ENCODE peak calls at places on chromosomes 5 and 9, in four cellular contexts. C is GM12878, W is HEK293T, Z is HepG2. G is an unnamed sample.

GRCh38 chr5:81425569-81425968 is 31.6 kb upstream of the ACOT12 start:
- DNase-seq in Z (peak; percentile 32), C (no peak), W (no peak), G (peak; percentile 16)

GRCh38 chr5:63923914-63924313 is 38.3 kb downstream of the HTR1A start:
- DNase-seq in Z (no peak), C (no peak), W (no peak), G (no peak)

GRCh38 chr5:112219000-112219399 is 200.1 kb downstream of the EPB41L4A start:
- DNase-seq in Z (no peak), W (no peak), C (no peak), G (no peak)

GRCh38 chr9:113477661-113478060 is 14.1 kb downstream of the RGS3 start:
- DNase-seq in Z (no peak), C (no peak), W (no peak), G (no peak)

GRCh38 chr5:103237783-103238182 is 20.8 kb upstream of the MACIR start:
- DNase-seq in W (no peak), Z (no peak), C (no peak), G (no peak)

GRCh38 chr5:140168371-140168770 is 6.6 kb upstream of the CYSTM1 start:
- DNase-seq in W (no peak), C (no peak), Z (no peak), G (peak; percentile 55)

GRCh38 chr5:135106136-135106535 is 72.1 kb upstream of the PITX1 start:
- DNase-seq in W (no peak), C (no peak), Z (no peak), G (no peak)

GRCh38 chr9:123107639-123108285 is 74.3 kb downstream of the GPR21 start:
- DNase-seq in W (no peak), C (no peak), Z (no peak), G (peak; percentile 34)

GRCh38 chr9:29319727-29320513 is 1746.6 kb upstream of the C9orf72 start:
- DNase-seq in C (no peak), W (no peak), Z (no peak), G (no peak)

GRCh38 chr9:27003406-27004147 is 1.9 kb downstream of the LRRC19 start:
- DNase-seq in C (no peak), W (no peak), Z (no peak), G (no peak)

GRCh38 chr5:37767961-37768360 is 71.9 kb downstream of the GDNF start:
- DNase-seq in Z (no peak), C (no peak), W (no peak), G (no peak)

GRCh38 chr9:2087500-2088313 is 72.6 kb downstream of the SMARCA2 start:
- DNase-seq in C (peak; percentile 45), W (peak; percentile 34), Z (peak; percentile 25), G (peak; percentile 50)

GRCh38 chr5:38193015-38193581 is 65.3 kb upstream of the EGFLAM start:
- DNase-seq in C (no peak), W (peak; percentile 76), Z (peak; percentile 64), G (peak; percentile 85)

GRCh38 chr5:111863801-111864200 is 106.8 kb upstream of the NREP start:
- DNase-seq in C (no peak), W (no peak), Z (no peak), G (no peak)

GRCh38 chr9:128341435-128341849 is 1.1 kb downstream of the SLC27A4 start:
- DNase-seq in C (no peak), Z (peak; percentile 68), W (peak; percentile 80), G (peak; percentile 87)

GRCh38 chr5:119290161-119290569 is 65.7 kb upstream of the TNFAIP8 start:
- DNase-seq in C (peak; percentile 66), Z (no peak), W (no peak), G (no peak)

GRCh38 chr5:80809451-80809850 is 150.7 kb upstream of the RASGRF2 start:
- DNase-seq in Z (no peak), W (no peak), C (no peak), G (no peak)

GRCh38 chr9:117178596-117179111 is 236.2 kb downstream of the ASTN2 start:
- DNase-seq in W (no peak), C (no peak), Z (no peak), G (no peak)

GRCh38 chr5:32098806-32099435 is 75.2 kb downstream of the GOLPH3 start:
- DNase-seq in W (no peak), C (no peak), Z (no peak), G (no peak)

GRCh38 chr9:22053178-22053577 is 44.1 kb upstream of the CDKN2B start:
- DNase-seq in W (no peak), Z (no peak), C (no peak), G (no peak)

GRCh38 chr9:137452761-137453642 is 6.1 kb downstream of the NSMF start:
- DNase-seq in Z (no peak), W (no peak), C (no peak), G (no peak)

GRCh38 chr5:72451771-72452505 is 55.3 kb downstream of the ZNF366 start:
- DNase-seq in W (no peak), Z (no peak), C (peak; percentile 75), G (no peak)

GRCh38 chr5:59764361-59764760 is 129.2 kb downstream of the PDE4D start:
- DNase-seq in W (no peak), C (no peak), Z (no peak), G (no peak)

GRCh38 chr5:2680979-2681378 is 70.5 kb downstream of the IRX2 start:
- DNase-seq in W (no peak), C (no peak), Z (no peak), G (no peak)

GRCh38 chr9:95499847-95500246 is 16.9 kb downstream of the PTCH1 start:
- DNase-seq in C (no peak), Z (peak; percentile 32), W (no peak), G (no peak)

GRCh38 chr9:99606955-99607354 is 214.7 kb upstream of the NR4A3 start:
- DNase-seq in W (no peak), C (no peak), Z (no peak), G (no peak)

GRCh38 chr5:41707853-41708603 is 162.2 kb downstream of the OXCT1 start:
- DNase-seq in C (no peak), Z (peak; percentile 10), W (peak; percentile 18), G (peak; percentile 31)

GRCh38 chr5:169880012-169880673 is 100.2 kb downstream of the INSYN2B start:
- DNase-seq in Z (no peak), C (no peak), W (no peak), G (no peak)

GRCh38 chr9:99060621-99061020 is 44.3 kb upstream of the TGFBR1 start:
- DNase-seq in C (no peak), W (no peak), Z (no peak), G (no peak)

GRCh38 chr5:138936225-138936967 is 61.3 kb upstream of the LRRTM2 start:
- DNase-seq in C (no peak), Z (no peak), W (no peak), G (no peak)

GRCh38 chr5:41542183-41542582 is 31.8 kb upstream of the PLCXD3 start:
- DNase-seq in W (no peak), Z (no peak), C (no peak), G (no peak)

DNA sequence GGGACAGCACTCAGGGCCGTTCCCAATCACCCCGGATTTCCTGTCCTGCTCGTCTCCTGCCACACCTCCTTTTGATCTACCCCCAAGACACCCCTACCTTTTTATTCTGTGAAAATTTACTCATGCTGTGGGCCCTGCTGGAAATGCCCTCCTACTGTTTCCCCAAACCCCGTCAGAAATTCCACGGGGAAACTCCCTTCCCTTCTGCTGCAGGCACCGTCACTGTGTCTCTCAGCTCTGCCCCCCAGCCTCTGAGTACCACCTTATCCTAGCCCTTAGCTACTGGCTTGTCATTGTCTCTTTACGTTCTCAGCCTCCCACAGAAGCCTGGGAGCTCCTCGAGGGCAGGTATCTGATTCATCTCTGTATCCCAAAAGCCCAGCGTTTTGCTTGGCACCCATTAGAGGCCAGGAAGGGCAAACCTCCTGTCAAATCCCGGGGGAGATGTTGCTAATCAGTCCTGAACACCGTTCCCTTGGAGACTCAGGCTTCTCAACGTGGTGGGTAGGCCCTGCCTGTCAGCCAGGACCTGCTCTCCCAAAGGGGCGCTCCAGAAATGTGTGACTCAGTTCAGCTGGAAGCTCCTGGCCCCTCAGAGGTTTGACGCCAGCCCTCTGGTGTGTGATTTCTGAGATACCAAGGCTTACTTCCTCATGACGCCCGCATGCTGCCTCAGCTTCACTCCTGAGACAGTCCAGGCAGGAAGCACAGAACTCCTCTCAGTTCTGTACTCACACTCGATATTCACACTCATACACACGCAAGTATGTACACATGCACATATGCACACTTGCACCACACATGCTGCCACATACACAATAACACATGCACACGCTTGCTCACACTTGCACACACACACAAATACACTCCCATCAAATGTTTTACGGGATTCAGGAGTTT is 50.7 kb upstream of the GRHPR start:
- DNase-seq in C (peak; percentile 63), Z (no peak), W (no peak), G (no peak)
- TF ChIP-seq TARDBP in C (no peak), Z (no peak), W (no peak), G (no peak)

GRCh38 chr9:101097210-101097609 is 68.7 kb downstream of the PLPPR1 start:
- DNase-seq in W (no peak), Z (no peak), C (no peak), G (no peak)
- TF ChIP-seq TARDBP in W (no peak), Z (no peak), C (no peak), G (no peak)

DNA sequence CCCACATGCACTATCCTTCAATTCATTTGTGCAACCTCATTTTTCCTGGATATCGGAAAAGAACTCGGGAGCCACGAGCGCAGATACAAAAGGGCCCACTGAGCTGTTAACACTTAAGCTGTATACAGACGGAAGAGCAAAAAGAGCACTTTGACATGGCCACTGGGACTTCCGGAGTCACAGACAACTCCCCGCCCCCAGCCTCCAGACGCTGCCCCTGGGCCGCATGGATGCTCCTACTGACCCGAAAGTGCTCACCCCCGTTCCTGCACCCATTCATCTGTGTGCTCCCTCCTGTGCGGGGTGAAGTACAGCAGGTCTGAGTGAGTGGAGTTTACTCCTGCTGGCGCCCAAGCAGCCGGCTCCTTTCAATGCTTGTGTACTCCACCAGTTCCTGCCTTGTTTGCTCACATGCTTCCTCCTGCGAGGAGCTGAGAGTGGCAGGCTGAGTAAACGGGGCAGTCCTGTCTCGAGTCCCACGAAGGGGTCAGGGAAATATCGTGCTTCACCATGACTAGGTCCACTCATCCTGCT is 901.0 kb upstream of the CTNND2 start:
- DNase-seq in Z (no peak), W (no peak), C (no peak), G (no peak)
- TF ChIP-seq TARDBP in Z (no peak), W (no peak), C (no peak), G (no peak)

GRCh38 chr9:34589656-34590375 is at the start of gene CNTFR:
- DNase-seq in W (peak; percentile 72), C (no peak), Z (no peak), G (peak; percentile 66)
- TF ChIP-seq TARDBP in W (no peak), C (no peak), Z (no peak), G (no peak)

GRCh38 chr5:163565492-163565891 is 60.1 kb downstream of the MAT2B start:
- DNase-seq in W (no peak), C (no peak), Z (no peak), G (no peak)

GRCh38 chr5:163563112-163563511 is 57.7 kb downstream of the MAT2B start:
- DNase-seq in C (no peak), Z (no peak), W (no peak), G (no peak)

GRCh38 chr5:163563880-163564279 is 58.5 kb downstream of the MAT2B start:
- DNase-seq in Z (no peak), C (no peak), W (no peak), G (no peak)

GRCh38 chr5:163565931-163566608 is 60.7 kb downstream of the MAT2B start:
- DNase-seq in Z (peak; percentile 76), C (peak; percentile 11), W (no peak), G (no peak)

GRCh38 chr5:163564321-163564924 is 59.0 kb downstream of the MAT2B start:
- DNase-seq in Z (peak; percentile 50), C (peak; percentile 30), W (peak; percentile 50), G (peak; percentile 67)
- TF ChIP-seq TARDBP in Z (no peak), C (no peak), W (no peak), G (no peak)

GRCh38 chr5:78547171-78547570 is 101.4 kb downstream of the LHFPL2 start:
- DNase-seq in C (no peak), Z (no peak), W (no peak), G (no peak)
- TF ChIP-seq TARDBP in C (no peak), Z (no peak), W (no peak), G (no peak)